ENCODE peak calls at places on chromosomes 6 and 20, in nine cellular contexts. One of them, this sample, is unnamed.

GRCh38 chr20:62578294-62578897 is 63.9 kb upstream of the SLCO4A1 start:
- DNase-seq in stomach: no peak
- DNase-seq in breast epithelium: no peak
- DNase-seq in GM12892: no peak
- DNase-seq in spleen: no peak
- DNase-seq in endothelial cell of umbilical vein: no peak
- DNase-seq in transverse colon: no peak
- DNase-seq in GM23338: no peak
- DNase-seq in HL-60: no peak
- DNase-seq in this sample: peak

GRCh38 chr20:50713677-50714101 is 17.7 kb upstream of the PARD6B start:
- DNase-seq in stomach: peak
- DNase-seq in breast epithelium: no peak
- DNase-seq in GM12892: no peak
- DNase-seq in spleen: no peak
- DNase-seq in endothelial cell of umbilical vein: no peak
- DNase-seq in transverse colon: no peak
- DNase-seq in GM23338: peak
- DNase-seq in HL-60: no peak
- DNase-seq in this sample: no peak

GRCh38 chr6:98845201-98846020 is 11.0 kb downstream of the POU3F2 start:
- DNase-seq in stomach: peak
- DNase-seq in breast epithelium: no peak
- DNase-seq in GM12892: no peak
- DNase-seq in spleen: peak
- DNase-seq in endothelial cell of umbilical vein: peak
- DNase-seq in transverse colon: peak
- DNase-seq in GM23338: peak
- DNase-seq in HL-60: peak
- DNase-seq in this sample: peak

GRCh38 chr6:121615493-121615892 is 180.0 kb downstream of the GJA1 start:
- DNase-seq in stomach: no peak
- DNase-seq in breast epithelium: no peak
- DNase-seq in GM12892: no peak
- DNase-seq in spleen: no peak
- DNase-seq in endothelial cell of umbilical vein: peak
- DNase-seq in transverse colon: no peak
- DNase-seq in GM23338: peak
- DNase-seq in HL-60: no peak
- DNase-seq in this sample: no peak

GRCh38 chr20:24720957-24721356 is 228.1 kb upstream of the CST7 start:
- DNase-seq in stomach: no peak
- DNase-seq in breast epithelium: no peak
- DNase-seq in GM12892: no peak
- DNase-seq in spleen: no peak
- DNase-seq in endothelial cell of umbilical vein: no peak
- DNase-seq in transverse colon: no peak
- DNase-seq in GM23338: no peak
- DNase-seq in HL-60: no peak
- DNase-seq in this sample: no peak

GRCh38 chr20:35598476-35598875 is 17.2 kb upstream of the SPAG4 start:
- DNase-seq in stomach: no peak
- DNase-seq in breast epithelium: no peak
- DNase-seq in GM12892: no peak
- DNase-seq in spleen: peak
- DNase-seq in endothelial cell of umbilical vein: no peak
- DNase-seq in transverse colon: no peak
- DNase-seq in GM23338: no peak
- DNase-seq in HL-60: no peak
- DNase-seq in this sample: no peak

GRCh38 chr6:22886881-22887581 is 317.7 kb downstream of the HDGFL1 start:
- DNase-seq in stomach: no peak
- DNase-seq in breast epithelium: no peak
- DNase-seq in GM12892: no peak
- DNase-seq in spleen: no peak
- DNase-seq in endothelial cell of umbilical vein: no peak
- DNase-seq in transverse colon: no peak
- DNase-seq in GM23338: no peak
- DNase-seq in HL-60: no peak
- DNase-seq in this sample: no peak

GRCh38 chr6:43837501-43837900 is 67.5 kb downstream of the VEGFA start:
- DNase-seq in stomach: no peak
- DNase-seq in breast epithelium: no peak
- DNase-seq in GM12892: no peak
- DNase-seq in spleen: no peak
- DNase-seq in endothelial cell of umbilical vein: no peak
- DNase-seq in transverse colon: no peak
- DNase-seq in GM23338: no peak
- DNase-seq in HL-60: no peak
- DNase-seq in this sample: no peak

GRCh38 chr20:49541733-49542513 is 26.0 kb downstream of the PTGIS start:
- DNase-seq in stomach: peak
- DNase-seq in breast epithelium: peak
- DNase-seq in GM12892: peak
- DNase-seq in spleen: no peak
- DNase-seq in endothelial cell of umbilical vein: peak
- DNase-seq in transverse colon: peak
- DNase-seq in GM23338: peak
- DNase-seq in HL-60: peak
- DNase-seq in this sample: peak

GRCh38 chr6:162488444-162488843 is 239.1 kb downstream of the PRKN start:
- DNase-seq in stomach: no peak
- DNase-seq in breast epithelium: no peak
- DNase-seq in GM12892: no peak
- DNase-seq in spleen: no peak
- DNase-seq in endothelial cell of umbilical vein: no peak
- DNase-seq in transverse colon: no peak
- DNase-seq in GM23338: peak
- DNase-seq in HL-60: no peak
- DNase-seq in this sample: no peak

GRCh38 chr6:83258517-83258916 is 65.4 kb downstream of the RWDD2A start:
- DNase-seq in stomach: no peak
- DNase-seq in breast epithelium: no peak
- DNase-seq in GM12892: no peak
- DNase-seq in spleen: no peak
- DNase-seq in endothelial cell of umbilical vein: no peak
- DNase-seq in transverse colon: no peak
- DNase-seq in GM23338: no peak
- DNase-seq in HL-60: no peak
- DNase-seq in this sample: no peak

GRCh38 chr20:42752620-42753019 is 437.1 kb downstream of the PTPRT start:
- DNase-seq in stomach: no peak
- DNase-seq in breast epithelium: no peak
- DNase-seq in GM12892: no peak
- DNase-seq in spleen: no peak
- DNase-seq in endothelial cell of umbilical vein: no peak
- DNase-seq in transverse colon: no peak
- DNase-seq in GM23338: no peak
- DNase-seq in HL-60: no peak
- DNase-seq in this sample: no peak

GRCh38 chr20:42749548-42749947 is 440.2 kb downstream of the PTPRT start:
- DNase-seq in stomach: no peak
- DNase-seq in breast epithelium: no peak
- DNase-seq in GM12892: no peak
- DNase-seq in spleen: no peak
- DNase-seq in endothelial cell of umbilical vein: no peak
- DNase-seq in transverse colon: no peak
- DNase-seq in GM23338: no peak
- DNase-seq in HL-60: no peak
- DNase-seq in this sample: no peak

DNA sequence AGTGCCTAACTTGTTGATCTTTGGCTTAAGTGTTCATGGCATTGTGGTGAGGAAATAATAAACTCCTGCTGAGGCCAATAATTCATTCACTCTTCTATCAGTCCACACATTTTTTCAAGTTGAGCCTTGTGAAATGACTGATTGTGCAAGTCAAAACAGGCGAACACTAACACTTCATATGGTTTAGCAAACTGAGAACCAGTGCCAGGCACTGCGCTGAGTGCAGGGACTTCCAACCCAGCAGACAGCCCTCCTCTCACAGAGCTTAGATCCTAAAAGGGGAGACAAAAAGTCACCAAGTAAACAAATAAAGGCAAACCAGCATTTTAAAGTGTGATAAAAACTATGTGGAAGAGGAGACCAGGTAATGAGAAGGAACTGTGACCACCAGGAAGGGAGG is 435.0 kb downstream of the PTPRT start:
- DNase-seq in stomach: no peak
- DNase-seq in breast epithelium: no peak
- DNase-seq in GM12892: no peak
- DNase-seq in spleen: no peak
- DNase-seq in endothelial cell of umbilical vein: no peak
- DNase-seq in transverse colon: no peak
- DNase-seq in GM23338: no peak
- DNase-seq in HL-60: no peak
- DNase-seq in this sample: no peak
- TF ChIP-seq POLR2AphosphoS5 in stomach: no peak
- TF ChIP-seq POLR2AphosphoS5 in breast epithelium: no peak
- TF ChIP-seq POLR2AphosphoS5 in GM12892: no peak
- TF ChIP-seq POLR2AphosphoS5 in spleen: no peak
- TF ChIP-seq POLR2AphosphoS5 in endothelial cell of umbilical vein: no peak
- TF ChIP-seq POLR2AphosphoS5 in transverse colon: no peak
- TF ChIP-seq POLR2AphosphoS5 in GM23338: no peak
- TF ChIP-seq POLR2AphosphoS5 in HL-60: no peak
- TF ChIP-seq POLR2AphosphoS5 in this sample: no peak

GRCh38 chr20:59006864-59007757 is at the start of gene CTSZ:
- DNase-seq in stomach: peak
- DNase-seq in breast epithelium: peak
- DNase-seq in GM12892: peak
- DNase-seq in spleen: peak
- DNase-seq in endothelial cell of umbilical vein: peak
- DNase-seq in transverse colon: peak
- DNase-seq in GM23338: peak
- DNase-seq in HL-60: peak
- DNase-seq in this sample: peak
- TF ChIP-seq POLR2AphosphoS5 in stomach: no peak
- TF ChIP-seq POLR2AphosphoS5 in breast epithelium: no peak
- TF ChIP-seq POLR2AphosphoS5 in GM12892: peak
- TF ChIP-seq POLR2AphosphoS5 in spleen: peak
- TF ChIP-seq POLR2AphosphoS5 in endothelial cell of umbilical vein: peak
- TF ChIP-seq POLR2AphosphoS5 in transverse colon: peak
- TF ChIP-seq POLR2AphosphoS5 in GM23338: no peak
- TF ChIP-seq POLR2AphosphoS5 in HL-60: no peak
- TF ChIP-seq POLR2AphosphoS5 in this sample: no peak

GRCh38 chr6:6556738-6557503 is 31.6 kb upstream of the LY86 start:
- DNase-seq in stomach: peak
- DNase-seq in breast epithelium: no peak
- DNase-seq in GM12892: peak
- DNase-seq in spleen: no peak
- DNase-seq in endothelial cell of umbilical vein: peak
- DNase-seq in transverse colon: peak
- DNase-seq in GM23338: peak
- DNase-seq in HL-60: peak
- DNase-seq in this sample: no peak

GRCh38 chr6:6557871-6558270 is 30.6 kb upstream of the LY86 start:
- DNase-seq in stomach: no peak
- DNase-seq in breast epithelium: no peak
- DNase-seq in GM12892: no peak
- DNase-seq in spleen: no peak
- DNase-seq in endothelial cell of umbilical vein: no peak
- DNase-seq in transverse colon: no peak
- DNase-seq in GM23338: no peak
- DNase-seq in HL-60: peak
- DNase-seq in this sample: no peak

GRCh38 chr6:6559994-6560393 is 28.5 kb upstream of the LY86 start:
- DNase-seq in stomach: no peak
- DNase-seq in breast epithelium: no peak
- DNase-seq in GM12892: no peak
- DNase-seq in spleen: no peak
- DNase-seq in endothelial cell of umbilical vein: no peak
- DNase-seq in transverse colon: no peak
- DNase-seq in GM23338: no peak
- DNase-seq in HL-60: peak
- DNase-seq in this sample: no peak

GRCh38 chr6:6556162-6556737 is 32.3 kb upstream of the LY86 start:
- DNase-seq in stomach: no peak
- DNase-seq in breast epithelium: no peak
- DNase-seq in GM12892: no peak
- DNase-seq in spleen: no peak
- DNase-seq in endothelial cell of umbilical vein: no peak
- DNase-seq in transverse colon: no peak
- DNase-seq in GM23338: no peak
- DNase-seq in HL-60: peak
- DNase-seq in this sample: no peak

GRCh38 chr6:6557504-6557839 is 31.0 kb upstream of the LY86 start:
- DNase-seq in stomach: no peak
- DNase-seq in breast epithelium: no peak
- DNase-seq in GM12892: no peak
- DNase-seq in spleen: no peak
- DNase-seq in endothelial cell of umbilical vein: no peak
- DNase-seq in transverse colon: no peak
- DNase-seq in GM23338: no peak
- DNase-seq in HL-60: no peak
- DNase-seq in this sample: no peak
- TF ChIP-seq POLR2AphosphoS5 in stomach: no peak
- TF ChIP-seq POLR2AphosphoS5 in breast epithelium: no peak
- TF ChIP-seq POLR2AphosphoS5 in GM12892: no peak
- TF ChIP-seq POLR2AphosphoS5 in spleen: no peak
- TF ChIP-seq POLR2AphosphoS5 in endothelial cell of umbilical vein: no peak
- TF ChIP-seq POLR2AphosphoS5 in transverse colon: no peak
- TF ChIP-seq POLR2AphosphoS5 in GM23338: no peak
- TF ChIP-seq POLR2AphosphoS5 in HL-60: no peak
- TF ChIP-seq POLR2AphosphoS5 in this sample: no peak

GRCh38 chr6:150635906-150636514 is 36.3 kb downstream of the PLEKHG1 start:
- DNase-seq in stomach: no peak
- DNase-seq in breast epithelium: no peak
- DNase-seq in GM12892: no peak
- DNase-seq in spleen: no peak
- DNase-seq in endothelial cell of umbilical vein: no peak
- DNase-seq in transverse colon: no peak
- DNase-seq in GM23338: no peak
- DNase-seq in HL-60: no peak
- DNase-seq in this sample: no peak
- TF ChIP-seq POLR2AphosphoS5 in stomach: no peak
- TF ChIP-seq POLR2AphosphoS5 in breast epithelium: no peak
- TF ChIP-seq POLR2AphosphoS5 in GM12892: no peak
- TF ChIP-seq POLR2AphosphoS5 in spleen: no peak
- TF ChIP-seq POLR2AphosphoS5 in endothelial cell of umbilical vein: no peak
- TF ChIP-seq POLR2AphosphoS5 in transverse colon: no peak
- TF ChIP-seq POLR2AphosphoS5 in GM23338: no peak
- TF ChIP-seq POLR2AphosphoS5 in HL-60: no peak
- TF ChIP-seq POLR2AphosphoS5 in this sample: no peak

GRCh38 chr6:26202811-26203583 is 115.8 kb downstream of the HFE start:
- DNase-seq in stomach: no peak
- DNase-seq in breast epithelium: no peak
- DNase-seq in GM12892: no peak
- DNase-seq in spleen: no peak
- DNase-seq in endothelial cell of umbilical vein: no peak
- DNase-seq in transverse colon: no peak
- DNase-seq in GM23338: no peak
- DNase-seq in HL-60: no peak
- DNase-seq in this sample: no peak
- TF ChIP-seq POLR2AphosphoS5 in stomach: no peak
- TF ChIP-seq POLR2AphosphoS5 in breast epithelium: no peak
- TF ChIP-seq POLR2AphosphoS5 in GM12892: no peak
- TF ChIP-seq POLR2AphosphoS5 in spleen: no peak
- TF ChIP-seq POLR2AphosphoS5 in endothelial cell of umbilical vein: no peak
- TF ChIP-seq POLR2AphosphoS5 in transverse colon: no peak
- TF ChIP-seq POLR2AphosphoS5 in GM23338: no peak
- TF ChIP-seq POLR2AphosphoS5 in HL-60: no peak
- TF ChIP-seq POLR2AphosphoS5 in this sample: no peak

GRCh38 chr20:38432292-38432691 is 2.8 kb downstream of the SNHG17 start:
- DNase-seq in stomach: no peak
- DNase-seq in breast epithelium: no peak
- DNase-seq in GM12892: no peak
- DNase-seq in spleen: no peak
- DNase-seq in endothelial cell of umbilical vein: no peak
- DNase-seq in transverse colon: no peak
- DNase-seq in GM23338: no peak
- DNase-seq in HL-60: peak
- DNase-seq in this sample: no peak
- TF ChIP-seq POLR2AphosphoS5 in stomach: no peak
- TF ChIP-seq POLR2AphosphoS5 in breast epithelium: no peak
- TF ChIP-seq POLR2AphosphoS5 in GM12892: peak
- TF ChIP-seq POLR2AphosphoS5 in spleen: no peak
- TF ChIP-seq POLR2AphosphoS5 in endothelial cell of umbilical vein: no peak
- TF ChIP-seq POLR2AphosphoS5 in transverse colon: no peak
- TF ChIP-seq POLR2AphosphoS5 in GM23338: no peak
- TF ChIP-seq POLR2AphosphoS5 in HL-60: no peak
- TF ChIP-seq POLR2AphosphoS5 in this sample: no peak

This sample was measured in upper lobe of left lung.